ENCODE peak calls at places on chromosomes 13 and 19, in five cellular contexts. V is GM12878, B is K562, N is HepG2, K is SK-N-SH. H is an unnamed sample.

GRCh38 chr19:13463296-13463695 is 43.0 kb downstream of the CACNA1A start:
- DNase-seq in V (no peak), N (no peak), K (no peak), B (peak), H (peak)

GRCh38 chr19:10424011-10424637 is 3.8 kb downstream of the PDE4A start:
- DNase-seq in V (no peak), B (peak), N (peak), K (peak), H (peak)

GRCh38 chr19:18743281-18743825 is 47.8 kb downstream of the COMP start:
- DNase-seq in V (no peak), B (peak), N (no peak), K (peak), H (peak)

GRCh38 chr19:35557539-35558399 is 5.7 kb downstream of the ATP4A start:
- DNase-seq in V (no peak), B (peak), N (no peak), K (peak), H (peak)

GRCh38 chr19:1234041-1234669 is 3.6 kb downstream of the CBARP start:
- DNase-seq in V (no peak), K (no peak), B (no peak), N (no peak), H (no peak)

GRCh38 chr19:18558595-18558994 is 925 bp downstream of the KXD1 start:
- DNase-seq in K (no peak), V (no peak), N (no peak), B (no peak), H (no peak)

GRCh38 chr13:75316427-75316826 is 165.5 kb downstream of the TBC1D4 start:
- DNase-seq in K (no peak), V (no peak), N (no peak), B (no peak), H (no peak)

GRCh38 chr13:31090921-31091624 is 70.6 kb downstream of the HSPH1 start:
- DNase-seq in K (no peak), B (no peak), V (no peak), N (no peak), H (no peak)

GRCh38 chr19:48896191-48896720 is 2.3 kb downstream of the TULP2 start:
- DNase-seq in N (no peak), B (peak), K (peak), V (no peak), H (peak)

GRCh38 chr19:1486720-1487575 is 3.2 kb downstream of the PCSK4 start:
- DNase-seq in B (no peak), V (no peak), K (no peak), N (no peak), H (no peak)

GRCh38 chr19:39941151-39941550 is 6.7 kb upstream of the FCGBP start:
- DNase-seq in K (no peak), B (no peak), N (no peak), V (no peak), H (no peak)

GRCh38 chr19:39937792-39938191 is 3.4 kb upstream of the FCGBP start:
- DNase-seq in K (no peak), V (no peak), N (no peak), B (no peak), H (no peak)

GRCh38 chr19:39940221-39940833 is 5.9 kb upstream of the FCGBP start:
- DNase-seq in N (no peak), K (no peak), V (no peak), B (no peak), H (no peak)

GRCh38 chr19:39943586-39943985 is 9.2 kb upstream of the FCGBP start:
- DNase-seq in B (no peak), V (no peak), K (no peak), N (no peak), H (no peak)

GRCh38 chr19:39941615-39942507 is 7.4 kb upstream of the FCGBP start:
- DNase-seq in B (no peak), V (peak), N (no peak), K (no peak), H (no peak)
- TF ChIP-seq FOXM1 in B (no peak), V (peak), N (no peak), K (no peak), H (no peak)

GRCh38 chr13:41428155-41428554 is 29.2 kb upstream of the RGCC start:
- DNase-seq in V (no peak), B (no peak), N (no peak), K (peak), H (no peak)
- TF ChIP-seq FOXM1 in V (no peak), B (no peak), N (no peak), K (no peak), H (no peak)

DNA sequence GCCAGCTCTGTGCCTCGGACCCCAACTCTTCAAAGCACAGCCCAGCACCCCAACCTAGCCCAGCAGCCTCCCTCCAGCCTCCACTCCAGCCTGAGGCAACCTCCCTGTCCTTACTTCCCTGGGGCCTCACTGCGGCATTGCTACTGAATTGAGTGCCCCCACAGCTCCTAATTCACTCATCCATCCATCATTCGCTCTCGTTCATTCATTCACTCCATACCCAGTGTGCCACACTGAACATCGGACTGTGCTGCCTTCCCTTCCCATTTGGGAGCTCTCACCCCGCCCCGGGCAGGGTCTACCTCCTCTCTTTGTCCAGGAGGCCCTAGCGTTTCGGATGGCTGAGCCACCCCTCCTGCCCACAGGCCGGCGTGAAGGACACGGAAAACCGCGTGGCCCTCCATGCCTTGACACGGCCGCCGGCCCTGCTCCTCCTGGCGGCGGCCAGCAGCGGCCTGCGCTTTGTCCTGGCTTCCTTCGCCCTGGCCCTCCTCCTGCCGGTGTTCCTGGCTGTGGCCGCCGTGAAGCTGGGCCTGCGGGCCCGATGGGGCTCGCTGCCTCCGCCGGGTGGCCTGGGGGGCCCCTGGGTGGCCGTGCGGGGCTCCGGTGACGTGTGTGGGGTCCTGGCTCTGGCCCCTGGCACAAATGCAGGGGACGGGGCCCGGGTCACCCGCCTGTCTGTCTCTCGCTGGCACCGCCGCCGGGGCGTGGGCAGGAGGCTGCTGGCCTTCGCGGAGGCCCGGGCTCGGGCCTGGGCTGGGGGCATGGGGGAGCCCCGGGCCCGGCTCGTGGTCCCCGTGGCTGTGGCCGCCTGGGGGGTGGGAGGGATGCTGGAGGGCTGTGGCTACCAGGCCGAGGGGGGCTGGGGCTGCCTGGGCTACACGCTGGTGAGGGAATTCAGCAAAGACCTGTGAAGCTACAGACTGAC is 1.3 kb downstream of the NAT14 start:
- DNase-seq in K (peak), V (no peak), N (no peak), B (no peak), H (no peak)
- TF ChIP-seq FOXM1 in K (no peak), V (no peak), N (no peak), B (no peak), H (no peak)

GRCh38 chr13:110506859-110507566 is 54.5 kb downstream of the RAB20 start:
- DNase-seq in B (peak), N (no peak), K (no peak), V (no peak), H (no peak)
- TF ChIP-seq FOXM1 in B (peak), N (no peak), K (no peak), V (no peak), H (no peak)

GRCh38 chr13:92187378-92187989 is 789.1 kb downstream of the GPC5 start:
- DNase-seq in V (no peak), N (peak), K (peak), B (peak), H (peak)
- TF ChIP-seq FOXM1 in V (no peak), N (no peak), K (no peak), B (no peak), H (no peak)

DNA sequence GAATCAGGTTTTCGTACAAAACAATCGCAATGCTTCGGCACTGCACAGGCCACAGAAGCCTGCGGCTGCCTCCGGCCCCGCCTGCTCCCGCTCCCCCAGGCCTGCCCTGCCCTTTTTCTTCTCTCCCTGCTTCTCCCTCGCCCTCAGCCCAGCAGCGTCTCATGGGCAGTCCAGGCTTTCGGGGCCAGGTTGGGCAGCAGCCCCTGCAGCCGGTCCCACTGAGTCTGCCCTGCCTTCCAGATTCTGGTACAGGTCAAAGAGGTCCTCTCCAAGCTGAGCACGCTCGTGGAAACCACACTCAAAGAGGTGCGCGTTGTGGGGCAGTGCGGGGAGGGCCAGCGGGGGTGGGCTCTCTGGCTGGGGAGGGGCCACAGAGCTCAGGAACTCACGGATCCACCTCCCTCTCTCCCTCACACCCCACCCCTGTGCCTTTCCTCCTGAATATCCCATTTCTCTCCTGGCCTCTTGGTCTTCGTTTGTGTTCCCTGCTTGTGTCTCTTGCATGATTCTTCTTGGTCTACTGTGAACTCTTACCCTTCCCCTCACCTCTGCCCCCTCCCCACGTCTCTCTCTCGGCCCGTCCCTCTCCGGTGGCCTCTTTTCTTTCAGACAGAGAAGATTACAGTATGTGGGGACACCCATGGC is 30.1 kb downstream of the CCDC8 start:
- DNase-seq in B (no peak), K (no peak), V (no peak), N (no peak), H (no peak)
- TF ChIP-seq FOXM1 in B (no peak), K (no peak), V (no peak), N (no peak), H (no peak)

DNA sequence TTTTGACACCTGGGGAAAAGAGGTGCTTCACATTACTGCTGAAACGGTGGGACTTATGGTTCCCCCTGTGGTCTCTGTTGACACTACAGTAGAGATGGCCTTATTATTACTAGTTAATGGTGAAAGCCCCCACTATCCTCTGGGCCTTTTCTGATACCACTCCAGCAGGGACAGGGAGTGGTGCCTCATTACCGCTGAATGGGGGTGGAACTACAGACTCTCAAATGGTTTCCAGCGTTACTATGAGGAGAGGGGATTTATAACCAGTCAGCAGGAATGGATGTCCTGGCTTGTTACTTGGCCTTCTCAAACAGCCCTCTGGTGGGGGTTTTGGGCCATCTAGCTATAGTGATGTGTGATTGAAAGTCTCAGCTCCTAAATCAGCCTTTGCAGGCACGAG is 96.7 kb upstream of the DIAPH3 start:
- DNase-seq in N (no peak), K (no peak), B (peak), V (no peak), H (peak)
- TF ChIP-seq FOXM1 in N (no peak), K (no peak), B (no peak), V (no peak), H (no peak)

GRCh38 chr13:27622102-27622820 is 569 bp downstream of the POLR1D start:
- DNase-seq in B (no peak), N (peak), V (no peak), K (peak), H (no peak)

GRCh38 chr13:27622881-27623280 is 1.2 kb downstream of the POLR1D start:
- DNase-seq in B (peak), N (no peak), K (no peak), V (no peak), H (no peak)

GRCh38 chr13:27621366-27622101 is at the start of gene POLR1D:
- DNase-seq in V (peak), K (peak), B (peak), N (peak), H (peak)

GRCh38 chr13:27625839-27626238 is 4.1 kb downstream of the POLR1D start:
- DNase-seq in V (no peak), K (no peak), B (no peak), N (peak), H (no peak)

GRCh38 chr13:27624071-27624470 is 2.4 kb downstream of the POLR1D start:
- DNase-seq in B (no peak), N (peak), V (no peak), K (no peak), H (no peak)
- TF ChIP-seq FOXM1 in B (no peak), N (no peak), V (no peak), K (no peak), H (no peak)

GRCh38 chr13:99506632-99507031 is 5.4 kb downstream of the TM9SF2 start:
- DNase-seq in B (no peak), N (no peak), K (no peak), V (no peak), H (no peak)
- TF ChIP-seq FOXM1 in B (no peak), N (no peak), K (no peak), V (no peak), H (no peak)